ENCODE peak calls at places on chromosomes 12 and 14, in seven cellular contexts. T is myocyte; E is Karpas-422; C is stimulated activated CD4-positive, alpha-beta T cell treated with anti-CD3 and anti-CD28 coated beads, Interleukin-1b, Interleukin-23, amount 100 ng/mL, for 1 hour; O is NCI-H1694; M is right cardiac atrium; B is IMR-90. L is an unnamed sample.

GRCh38 chr12:93484315-93484981 is 17.1 kb downstream of the MRPL42 start:
- DNase-seq in C (no peak), M (no peak), O (no peak), T (peak), B (peak), E (no peak), L (no peak)

GRCh38 chr14:103832046-103832445 is 15.3 kb downstream of the PPP1R13B start:
- DNase-seq in E (no peak), T (no peak), C (no peak), B (no peak), M (no peak), O (no peak), L (no peak)

GRCh38 chr14:89340200-89340667 is 76.8 kb downstream of the FOXN3 start:
- DNase-seq in M (no peak), T (no peak), E (no peak), C (no peak), B (peak), O (no peak), L (no peak)

GRCh38 chr12:1927751-1928351 is 9.4 kb upstream of the CACNA2D4 start:
- DNase-seq in C (no peak), O (no peak), T (peak), E (peak), B (no peak), M (peak), L (peak)

GRCh38 chr14:26415618-26416123 is 182.2 kb downstream of the NOVA1 start:
- DNase-seq in C (no peak), T (no peak), M (peak), E (no peak), O (no peak), B (no peak), L (peak)

GRCh38 chr12:112590281-112590680 is 171.5 kb downstream of the PTPN11 start:
- DNase-seq in T (no peak), B (no peak), E (no peak), O (no peak), M (no peak), C (no peak), L (no peak)

GRCh38 chr12:91980345-91980744 is 165.3 kb downstream of the BTG1 start:
- DNase-seq in C (no peak), O (no peak), B (no peak), E (no peak), M (no peak), T (no peak), L (no peak)

GRCh38 chr12:46458500-46459106 is 86.0 kb upstream of the SLC38A2 start:
- DNase-seq in O (no peak), E (no peak), M (no peak), C (no peak), T (no peak), B (no peak), L (no peak)

GRCh38 chr12:6341439-6342139 is at the start of gene TNFRSF1A:
- DNase-seq in O (no peak), B (peak), T (peak), E (no peak), C (no peak), M (peak), L (peak)

GRCh38 chr14:104384776-104385071 is 194.8 kb upstream of the C14orf180 start:
- DNase-seq in C (no peak), E (no peak), O (no peak), T (no peak), B (no peak), M (no peak), L (peak)

L was measured in sigmoid colon.